ENCODE peak calls at places on chromosome 2, in six cellular contexts. S, G, N, Y, E and W are unnamed samples.

GRCh38 chr2:161913865-161914264 is 160.2 kb downstream of the DPP4 start:
- DNase-seq in N (no peak), Y (peak), G (no peak), E (peak), S (no peak), W (no peak)

GRCh38 chr2:160165996-160166395 is 34.1 kb downstream of the ITGB6 start:
- DNase-seq in E (no peak), Y (no peak), N (no peak), G (no peak), S (no peak), W (no peak)

GRCh38 chr2:85243101-85244072 is 84.4 kb downstream of the TGOLN2 start:
- DNase-seq in S (peak), Y (no peak), N (peak), G (peak), E (peak), W (peak)

GRCh38 chr2:219122197-219122965 is 38.2 kb downstream of the NHEJ1 start:
- DNase-seq in G (no peak), Y (no peak), S (no peak), N (no peak), E (no peak), W (no peak)

GRCh38 chr2:191995285-191995684 is 148.4 kb upstream of the CAVIN2 start:
- DNase-seq in N (no peak), Y (no peak), E (no peak), S (no peak), G (no peak), W (no peak)

GRCh38 chr2:86790134-86790827 is 432 bp downstream of the CD8A start:
- DNase-seq in N (peak), E (no peak), S (no peak), G (peak), Y (no peak), W (no peak)

GRCh38 chr2:193963472-193964119 is 1693.4 kb upstream of the SLC39A10 start:
- DNase-seq in G (peak), S (no peak), N (peak), E (peak), Y (peak), W (peak)

GRCh38 chr2:231475965-231476364 is 11.7 kb upstream of the NCL start:
- DNase-seq in S (no peak), G (no peak), E (no peak), N (no peak), Y (no peak), W (no peak)

GRCh38 chr2:98769784-98770183 is 38.9 kb upstream of the MGAT4A start:
- DNase-seq in N (no peak), S (no peak), Y (no peak), E (no peak), G (no peak), W (no peak)

GRCh38 chr2:74048147-74048546 is 63.4 kb downstream of the TET3 start:
- DNase-seq in G (no peak), Y (no peak), S (no peak), N (no peak), E (no peak), W (no peak)

DNA sequence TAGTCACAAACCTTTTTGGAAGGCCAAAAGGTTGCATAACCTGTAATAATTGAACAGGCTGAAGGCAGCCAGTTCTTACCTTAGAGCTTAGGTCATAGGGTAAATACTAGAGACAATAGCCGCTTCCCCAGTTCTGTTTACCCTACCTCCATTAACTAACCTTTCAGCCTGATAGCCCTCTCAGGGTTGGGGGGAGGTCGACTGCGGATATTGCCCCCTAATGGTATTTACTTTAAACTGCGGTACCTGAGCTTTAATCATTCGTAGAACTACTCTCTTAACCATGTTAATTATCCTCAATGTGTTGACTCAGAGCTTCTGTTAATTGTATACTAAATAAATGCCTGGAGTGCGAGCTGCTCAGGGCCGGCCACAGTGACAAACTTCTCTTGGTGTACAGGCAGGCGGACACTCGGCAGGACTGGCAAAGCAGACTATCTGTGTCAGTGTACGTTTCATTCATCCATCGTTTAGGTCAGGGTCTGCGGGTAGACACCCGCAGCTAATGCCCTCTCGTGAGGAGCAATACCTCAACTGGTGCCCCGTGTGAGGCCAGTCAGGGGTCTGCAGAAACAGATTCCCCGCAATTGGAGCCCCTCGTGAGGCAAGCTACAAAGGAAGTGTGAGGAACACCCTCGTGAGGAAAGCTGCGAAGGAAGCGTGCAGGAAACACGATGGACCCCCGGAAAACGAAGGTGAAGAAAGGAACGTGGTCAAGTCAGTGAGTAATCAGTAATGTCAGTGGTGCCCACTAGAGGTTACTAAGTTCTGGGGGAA is 115.3 kb upstream of the SCN7A start:
- DNase-seq in G (no peak), E (no peak), N (no peak), Y (no peak), S (no peak), W (no peak)
- TF ChIP-seq CTCF in G (no peak), E (no peak), N (no peak), Y (no peak), S (no peak), W (no peak)

DNA sequence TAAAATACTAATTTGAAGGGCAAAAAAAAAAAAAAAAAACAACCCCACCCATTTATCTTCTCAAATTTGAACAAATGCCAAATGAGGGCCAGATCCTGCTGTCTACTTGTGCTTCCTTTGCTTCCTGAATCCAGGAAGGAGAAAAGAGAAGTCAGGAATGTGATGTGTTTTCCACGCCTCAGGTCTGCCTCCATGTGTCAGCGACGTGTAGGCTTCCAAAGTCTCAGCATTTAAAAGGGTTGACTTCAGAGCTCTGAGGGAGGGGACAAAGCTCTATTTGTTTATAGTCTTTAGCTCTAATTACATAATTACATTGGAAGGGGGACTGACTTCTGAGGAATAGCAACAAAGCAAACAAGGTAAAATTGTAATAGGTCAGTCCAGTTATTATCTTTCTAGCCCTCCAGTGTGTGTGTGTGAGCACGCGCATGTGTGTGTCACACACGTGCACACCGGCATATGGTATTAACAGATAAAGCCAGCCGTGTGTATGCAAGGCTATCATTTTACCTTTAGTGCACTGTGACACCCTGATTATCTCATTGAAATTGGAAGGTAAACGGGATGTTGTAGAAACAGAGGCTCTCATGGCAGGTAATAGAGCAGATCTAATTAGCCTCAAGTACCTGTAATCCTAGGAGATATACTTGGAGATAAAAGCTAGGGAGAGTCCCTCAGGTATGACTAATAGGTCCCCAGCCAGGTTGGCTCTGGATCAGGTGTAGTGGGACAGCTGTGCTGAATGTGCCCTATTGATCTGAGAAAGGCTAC is 911.4 kb upstream of the ZEB2 start:
- DNase-seq in N (peak), S (no peak), E (peak), G (no peak), Y (peak), W (no peak)
- TF ChIP-seq CTCF in N (no peak), S (no peak), E (no peak), G (no peak), Y (no peak), W (no peak)

DNA sequence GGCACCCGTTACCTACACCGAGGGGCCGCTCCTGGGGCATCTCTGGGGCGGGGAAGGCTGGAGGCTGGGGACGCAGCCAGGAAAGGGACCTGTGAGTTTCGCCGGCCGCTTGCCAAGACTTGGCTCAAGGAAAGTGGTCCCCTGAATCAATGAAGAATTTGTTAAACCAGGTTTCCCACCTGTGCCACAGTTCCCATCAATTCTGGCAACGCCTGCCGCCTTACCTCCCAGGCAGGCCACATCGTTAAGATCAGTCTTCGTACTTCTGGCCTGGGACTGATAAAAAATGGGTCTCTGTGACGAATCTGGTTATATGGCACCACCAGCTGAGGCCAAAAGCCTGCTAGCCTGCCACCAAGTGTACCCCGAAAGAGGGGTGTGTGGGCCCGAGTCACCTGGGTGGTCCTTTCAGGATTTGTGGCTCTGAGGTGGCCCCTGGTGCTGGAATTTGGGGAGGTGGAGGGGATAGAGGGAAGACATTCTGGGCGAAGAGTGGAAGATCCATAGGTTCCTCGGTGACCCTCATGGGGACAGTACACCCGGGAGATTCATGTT is 789 bp upstream of the TGFA start:
- DNase-seq in E (no peak), S (no peak), G (no peak), N (no peak), Y (no peak), W (no peak)
- TF ChIP-seq CTCF in E (no peak), S (peak), G (peak), N (peak), Y (no peak), W (no peak)

GRCh38 chr2:75157435-75157834 is 41.9 kb downstream of the TACR1 start:
- DNase-seq in N (no peak), S (no peak), G (no peak), Y (peak), E (no peak), W (no peak)
- TF ChIP-seq CTCF in N (no peak), S (peak), G (no peak), Y (peak), E (peak), W (no peak)

DNA sequence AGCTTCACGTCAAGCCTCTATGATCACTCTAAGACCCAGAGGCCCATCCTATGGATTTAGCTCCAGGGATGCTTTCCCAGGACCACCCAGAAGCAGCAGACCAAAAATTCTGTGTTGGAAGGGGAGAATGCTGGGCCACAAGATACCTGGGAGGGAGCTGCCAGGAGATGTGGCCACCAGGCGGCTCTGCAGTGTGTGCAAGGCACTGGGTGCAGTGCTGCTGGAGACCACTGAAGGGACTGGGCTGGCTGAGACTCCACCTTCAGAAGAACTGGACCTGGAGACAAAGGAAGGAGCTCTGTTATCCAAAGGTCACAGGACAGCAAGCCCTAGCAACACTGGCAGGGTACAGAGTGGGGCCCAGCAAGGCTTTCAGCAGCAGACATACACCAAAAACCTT is 34.0 kb downstream of the KANSL3 start:
- DNase-seq in N (peak), E (no peak), Y (no peak), S (no peak), G (no peak), W (no peak)
- TF ChIP-seq CTCF in N (no peak), E (peak), Y (peak), S (no peak), G (no peak), W (no peak)

GRCh38 chr2:36410681-36411080 is 55.1 kb downstream of the CRIM1 start:
- DNase-seq in N (no peak), E (no peak), Y (no peak), G (no peak), S (no peak), W (no peak)

GRCh38 chr2:36409971-36410370 is 54.4 kb downstream of the CRIM1 start:
- DNase-seq in N (no peak), Y (no peak), S (no peak), E (no peak), G (no peak), W (no peak)

GRCh38 chr2:36414307-36414706 is 58.7 kb downstream of the CRIM1 start:
- DNase-seq in G (no peak), E (no peak), S (no peak), N (no peak), Y (no peak), W (no peak)

GRCh38 chr2:36413218-36413617 is 57.6 kb downstream of the CRIM1 start:
- DNase-seq in S (no peak), Y (peak), N (no peak), G (no peak), E (peak), W (no peak)

GRCh38 chr2:36411962-36412444 is 56.4 kb downstream of the CRIM1 start:
- DNase-seq in S (no peak), N (no peak), G (no peak), Y (peak), E (peak), W (no peak)
- TF ChIP-seq CTCF in S (no peak), N (no peak), G (no peak), Y (peak), E (no peak), W (peak)

DNA sequence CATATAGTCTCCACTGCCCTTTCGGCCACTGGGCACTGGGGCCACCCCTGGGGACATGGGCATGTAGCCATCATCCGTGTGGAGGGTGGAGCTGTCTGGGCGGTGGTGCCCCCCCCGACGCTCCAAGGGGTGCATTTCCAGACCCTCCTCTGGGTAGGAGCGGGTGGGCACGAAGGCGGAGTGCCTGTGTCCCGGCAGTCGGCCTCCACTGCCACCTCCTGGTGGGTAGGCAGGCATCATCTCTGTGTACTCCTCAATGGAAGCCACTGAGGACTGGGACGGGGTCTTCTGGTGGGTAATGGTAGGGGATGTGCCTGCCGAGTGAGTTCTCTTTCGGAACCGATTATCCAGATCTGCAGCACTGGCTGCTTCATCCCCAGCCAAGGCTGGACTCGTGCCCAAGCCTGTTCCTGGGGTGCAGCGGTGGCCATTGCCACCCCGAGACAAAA is 2.8 kb downstream of the IRS1 start:
- DNase-seq in N (peak), Y (peak), G (peak), E (peak), S (peak), W (peak)
- TF ChIP-seq CTCF in N (no peak), Y (peak), G (no peak), E (peak), S (peak), W (peak)